ENCODE peak calls at places on chromosomes 7 and 10, in five cellular contexts. M, U, B, Y and P are unnamed samples.

GRCh38 chr10:97540669-97541500 is 31.7 kb upstream of the ANKRD2 start:
- DNase-seq in M (no peak), U (no peak), B (no peak), Y (no peak), P (no peak)

GRCh38 chr10:62916157-62916603 is 100.0 kb upstream of the EGR2 start:
- DNase-seq in M (peak; percentile 57), U (no peak), B (no peak), Y (peak; percentile 62), P (peak; percentile 55)

GRCh38 chr10:29784175-29784773 is 149.5 kb upstream of the SVIL start:
- DNase-seq in M (peak; percentile 100), U (peak; percentile 14), B (peak; percentile 23), Y (peak; percentile 100), P (peak; percentile 99)

GRCh38 chr10:131109746-131110145 is 201.8 kb downstream of the TCERG1L start:
- DNase-seq in M (no peak), U (no peak), B (no peak), Y (no peak), P (no peak)

GRCh38 chr10:71850745-71851629 is at the start of gene PSAP:
- DNase-seq in M (peak; percentile 99), U (peak; percentile 100), B (peak; percentile 95), Y (peak; percentile 97), P (peak; percentile 98)

GRCh38 chr7:111470898-111471297 is 91.4 kb downstream of the IMMP2L start:
- DNase-seq in M (no peak), U (no peak), B (no peak), Y (no peak), P (no peak)

GRCh38 chr7:47326220-47326619 is 255.7 kb downstream of the TNS3 start:
- DNase-seq in M (peak; percentile 56), U (no peak), B (peak; percentile 10), Y (peak; percentile 94), P (peak; percentile 82)

GRCh38 chr10:13809447-13809846 is 222.7 kb downstream of the PRPF18 start:
- DNase-seq in M (no peak), U (no peak), B (no peak), Y (no peak), P (no peak)

GRCh38 chr7:1663857-1664651 is 6.0 kb upstream of the ELFN1 start:
- DNase-seq in M (no peak), U (no peak), B (no peak), Y (no peak), P (no peak)

GRCh38 chr7:49264530-49264929 is 340.2 kb downstream of the CDC14C start:
- DNase-seq in M (no peak), U (no peak), B (no peak), Y (no peak), P (no peak)

GRCh38 chr7:100152404-100152803 is 3.7 kb downstream of the LAMTOR4 start:
- DNase-seq in M (no peak), U (no peak), B (no peak), Y (no peak), P (no peak)

GRCh38 chr10:77756319-77757232 is 119.0 kb upstream of the KCNMA1 start:
- DNase-seq in M (peak; percentile 73), U (no peak), B (peak; percentile 83), Y (peak; percentile 80), P (peak; percentile 75)

GRCh38 chr7:1240917-1241509 is 8.3 kb downstream of the UNCX start:
- DNase-seq in M (no peak), U (no peak), B (peak; percentile 32), Y (no peak), P (no peak)

GRCh38 chr7:36637417-36637816 is 86.9 kb downstream of the AOAH start:
- DNase-seq in M (no peak), U (no peak), B (no peak), Y (no peak), P (no peak)

GRCh38 chr10:43045631-43046287 is 31.1 kb upstream of the RET start:
- DNase-seq in M (no peak), U (no peak), B (no peak), Y (no peak), P (no peak)

GRCh38 chr10:21637795-21638194 is 103.8 kb downstream of the MLLT10 start:
- DNase-seq in M (no peak), U (no peak), B (no peak), Y (no peak), P (no peak)

GRCh38 chr7:30656006-30656575 is 26.2 kb downstream of the CRHR2 start:
- DNase-seq in M (no peak), U (no peak), B (no peak), Y (no peak), P (no peak)

GRCh38 chr7:12570529-12571461 is at the start of gene SCIN:
- DNase-seq in M (peak; percentile 34), U (peak; percentile 19), B (peak; percentile 89), Y (peak; percentile 8), P (no peak)

GRCh38 chr10:42615419-42615818 is 23.0 kb downstream of the ZNF33B start:
- DNase-seq in M (no peak), U (no peak), B (no peak), Y (peak; percentile 33), P (no peak)

GRCh38 chr7:42456267-42456666 is 219.3 kb upstream of the GLI3 start:
- DNase-seq in M (no peak), U (no peak), B (peak; percentile 5), Y (no peak), P (no peak)

GRCh38 chr10:31584789-31585406 is 265.9 kb downstream of the ZEB1 start:
- DNase-seq in M (no peak), U (no peak), B (no peak), Y (no peak), P (no peak)

GRCh38 chr10:1036341-1036791 is 10.7 kb upstream of the IDI2 start:
- DNase-seq in M (peak; percentile 34), U (no peak), B (no peak), Y (peak; percentile 93), P (no peak)

GRCh38 chr10:109883859-109884771 is 39.2 kb downstream of the XPNPEP1 start:
- DNase-seq in M (peak; percentile 88), U (peak; percentile 48), B (peak; percentile 69), Y (peak; percentile 89), P (peak; percentile 92)

GRCh38 chr10:110407301-110408170 is 90.2 kb upstream of the DUSP5 start:
- DNase-seq in M (peak; percentile 67), U (no peak), B (no peak), Y (no peak), P (no peak)

GRCh38 chr7:110591341-110591740 is 499.6 kb upstream of the LRRN3 start:
- DNase-seq in M (peak; percentile 6), U (no peak), B (no peak), Y (no peak), P (no peak)

GRCh38 chr10:49352323-49352722 is 43.6 kb downstream of the DRGX start:
- DNase-seq in M (no peak), U (no peak), B (no peak), Y (no peak), P (no peak)

GRCh38 chr10:132575320-132576201 is 38.0 kb downstream of the INPP5A start:
- DNase-seq in M (peak; percentile 73), U (no peak), B (peak; percentile 7), Y (peak; percentile 83), P (peak; percentile 81)

GRCh38 chr10:132037676-132037975 is 28.1 kb upstream of the JAKMIP3 start:
- DNase-seq in M (no peak), U (no peak), B (no peak), Y (no peak), P (no peak)

GRCh38 chr10:75683158-75683557 is 251.7 kb downstream of the LRMDA start:
- DNase-seq in M (no peak), U (no peak), B (no peak), Y (no peak), P (no peak)

GRCh38 chr7:27910341-27910740 is 170.4 kb downstream of the TAX1BP1 start:
- DNase-seq in M (peak; percentile 73), U (no peak), B (peak; percentile 76), Y (no peak), P (peak; percentile 35)